ENCODE peak calls at places on chromosomes 13 and 19, in five cellular contexts. Z, X, N, S and A are unnamed samples.

GRCh38 chr13:78712866-78713265 is 53.9 kb upstream of the OBI1 start:
- ATAC-seq in Z (no peak), X (no peak), N (no peak), S (no peak), A (no peak)

GRCh38 chr19:4487572-4487971 is 15.5 kb downstream of the HDGFL2 start:
- ATAC-seq in Z (no peak), X (no peak), N (peak; percentile 68), S (no peak), A (no peak)

GRCh38 chr13:98541701-98542203 is 35.2 kb downstream of the STK24 start:
- ATAC-seq in Z (peak; percentile 27), X (no peak), N (no peak), S (no peak), A (peak; percentile 14)

GRCh38 chr13:20058476-20058875 is 99.9 kb downstream of the ZMYM2 start:
- ATAC-seq in Z (no peak), X (no peak), N (no peak), S (no peak), A (no peak)

GRCh38 chr19:37931941-37932655 is 25.1 kb downstream of the SIPA1L3 start:
- ATAC-seq in Z (no peak), X (peak; percentile 47), N (peak; percentile 31), S (no peak), A (no peak)

GRCh38 chr13:41547253-41548000 is 90.1 kb downstream of the RGCC start:
- ATAC-seq in Z (no peak), X (no peak), N (peak; percentile 82), S (no peak), A (no peak)

GRCh38 chr19:13557756-13558398 is 51.6 kb upstream of the CACNA1A start:
- ATAC-seq in Z (peak; percentile 49), X (no peak), N (no peak), S (no peak), A (no peak)

GRCh38 chr19:18848860-18849661 is 17.3 kb downstream of the UPF1 start:
- ATAC-seq in Z (no peak), X (no peak), N (peak; percentile 81), S (no peak), A (peak; percentile 57)

GRCh38 chr19:44820648-44821609 is 12.0 kb downstream of the BCAM start:
- ATAC-seq in Z (no peak), X (no peak), N (peak; percentile 80), S (no peak), A (no peak)

GRCh38 chr19:28949027-28949426 is 263.9 kb downstream of the UQCRFS1 start:
- ATAC-seq in Z (no peak), X (no peak), N (no peak), S (no peak), A (no peak)

GRCh38 chr19:46181386-46181774 is 33.3 kb downstream of the IGFL2 start:
- ATAC-seq in Z (peak; percentile 87), X (peak; percentile 28), N (no peak), S (peak; percentile 43), A (peak; percentile 79)

GRCh38 chr19:3607398-3608078 is 863 bp upstream of the TBXA2R start:
- ATAC-seq in Z (no peak), X (no peak), N (peak; percentile 61), S (no peak), A (no peak)

GRCh38 chr13:28043224-28043623 is 54.7 kb upstream of the URAD start:
- ATAC-seq in Z (no peak), X (no peak), N (no peak), S (no peak), A (no peak)

GRCh38 chr19:6616011-6616410 is 25.1 kb upstream of the CD70 start:
- ATAC-seq in Z (peak; percentile 93), X (no peak), N (no peak), S (peak; percentile 82), A (peak; percentile 91)

GRCh38 chr19:955803-956746 is 28.1 kb upstream of the WDR18 start:
- ATAC-seq in Z (no peak), X (no peak), N (no peak), S (no peak), A (no peak)

GRCh38 chr19:15609261-15609660 is 5.8 kb upstream of the CYP4F8 start:
- ATAC-seq in Z (no peak), X (no peak), N (no peak), S (no peak), A (no peak)

GRCh38 chr19:3969435-3970312 is 1.2 kb downstream of the DAPK3 start:
- ATAC-seq in Z (no peak), X (no peak), N (peak; percentile 0), S (no peak), A (no peak)

GRCh38 chr19:50803633-50804419 is 13.6 kb downstream of the ACP4 start:
- ATAC-seq in Z (no peak), X (peak; percentile 0), N (peak; percentile 1), S (peak; percentile 39), A (peak; percentile 8)

GRCh38 chr13:44417876-44418275 is 44.3 kb downstream of the SERP2 start:
- ATAC-seq in Z (no peak), X (no peak), N (no peak), S (no peak), A (no peak)

GRCh38 chr19:54179921-54180452 is 7.0 kb upstream of the TMC4 start:
- ATAC-seq in Z (no peak), X (no peak), N (peak; percentile 32), S (no peak), A (no peak)

GRCh38 chr13:79581870-79582315 is 100.9 kb downstream of the NDFIP2 start:
- ATAC-seq in Z (no peak), X (no peak), N (peak; percentile 59), S (no peak), A (no peak)

GRCh38 chr19:48878219-48879024 is 6.2 kb downstream of the PPP1R15A start:
- ATAC-seq in Z (no peak), X (peak; percentile 7), N (peak; percentile 67), S (no peak), A (peak; percentile 13)

GRCh38 chr13:51879133-51879532 is 17.4 kb downstream of the CCDC70 start:
- ATAC-seq in Z (peak; percentile 94), X (no peak), N (no peak), S (no peak), A (peak; percentile 59)

GRCh38 chr19:11204076-11204602 is 6.8 kb upstream of the KANK2 start:
- ATAC-seq in Z (no peak), X (no peak), N (peak; percentile 6), S (no peak), A (no peak)

GRCh38 chr19:35115538-35115951 is at the start of gene FXYD3:
- ATAC-seq in Z (no peak), X (no peak), N (no peak), S (no peak), A (no peak)

GRCh38 chr19:10211691-10212090 is 16.9 kb upstream of the DNMT1 start:
- ATAC-seq in Z (no peak), X (no peak), N (no peak), S (no peak), A (no peak)

GRCh38 chr13:25468330-25469178 is 96.8 kb downstream of the ATP8A2 start:
- ATAC-seq in Z (peak; percentile 71), X (no peak), N (peak; percentile 22), S (peak; percentile 32), A (no peak)